ENCODE peak calls at places on chromosomes 13 and 19, in four cellular contexts. One of them, this sample, is unnamed.
A peak's percentile ranks its signal among the peaks of the same experiment; 100 is the strongest.

GRCh38 chr19:29805026-29805925 is 6.5 kb upstream of the CCNE1 start:
- DNase-seq in left ventricle myocardium inferior: no peak
- DNase-seq in CD4-positive, CD25-positive, alpha-beta regulatory T cell: no peak
- DNase-seq in NT2/D1: no peak
- DNase-seq in this sample: no peak

GRCh38 chr13:29546662-29547061 is 48.8 kb downstream of the SLC7A1 start:
- DNase-seq in CD4-positive, CD25-positive, alpha-beta regulatory T cell: no peak
- DNase-seq in NT2/D1: no peak
- DNase-seq in left ventricle myocardium inferior: no peak
- DNase-seq in this sample: no peak

GRCh38 chr19:7772752-7773291 is 9.8 kb downstream of the CLEC4M start:
- DNase-seq in left ventricle myocardium inferior: no peak
- DNase-seq in NT2/D1: no peak
- DNase-seq in CD4-positive, CD25-positive, alpha-beta regulatory T cell: no peak
- DNase-seq in this sample: peak; percentile 81

GRCh38 chr19:38252935-38253691 is 3.1 kb downstream of the PPP1R14A start:
- DNase-seq in NT2/D1: no peak
- DNase-seq in CD4-positive, CD25-positive, alpha-beta regulatory T cell: no peak
- DNase-seq in left ventricle myocardium inferior: peak; percentile 53
- DNase-seq in this sample: no peak

GRCh38 chr13:80473695-80474094 is 132.8 kb upstream of the SPRY2 start:
- DNase-seq in CD4-positive, CD25-positive, alpha-beta regulatory T cell: no peak
- DNase-seq in NT2/D1: no peak
- DNase-seq in left ventricle myocardium inferior: no peak
- DNase-seq in this sample: no peak

GRCh38 chr19:55385236-55385748 is 440 bp upstream of the RPL28 start:
- DNase-seq in CD4-positive, CD25-positive, alpha-beta regulatory T cell: peak; percentile 95
- DNase-seq in NT2/D1: peak; percentile 82
- DNase-seq in left ventricle myocardium inferior: peak; percentile 97
- DNase-seq in this sample: peak; percentile 97

GRCh38 chr13:31807090-31807541 is 67.8 kb downstream of the RXFP2 start:
- DNase-seq in NT2/D1: no peak
- DNase-seq in left ventricle myocardium inferior: no peak
- DNase-seq in CD4-positive, CD25-positive, alpha-beta regulatory T cell: no peak
- DNase-seq in this sample: peak; percentile 36

GRCh38 chr13:99316657-99317244 is 9.6 kb upstream of the GPR183 start:
- DNase-seq in NT2/D1: no peak
- DNase-seq in left ventricle myocardium inferior: no peak
- DNase-seq in CD4-positive, CD25-positive, alpha-beta regulatory T cell: no peak
- DNase-seq in this sample: no peak

GRCh38 chr19:18437481-18438330 is at the start of gene ISYNA1:
- DNase-seq in CD4-positive, CD25-positive, alpha-beta regulatory T cell: peak; percentile 68
- DNase-seq in NT2/D1: no peak
- DNase-seq in left ventricle myocardium inferior: peak; percentile 67
- DNase-seq in this sample: no peak

GRCh38 chr19:10074153-10074552 is 12.0 kb upstream of the SHFL start:
- DNase-seq in NT2/D1: no peak
- DNase-seq in CD4-positive, CD25-positive, alpha-beta regulatory T cell: peak; percentile 28
- DNase-seq in left ventricle myocardium inferior: no peak
- DNase-seq in this sample: peak; percentile 76

GRCh38 chr19:10421981-10422461 is 1.7 kb downstream of the PDE4A start:
- DNase-seq in CD4-positive, CD25-positive, alpha-beta regulatory T cell: no peak
- DNase-seq in left ventricle myocardium inferior: no peak
- DNase-seq in NT2/D1: no peak
- DNase-seq in this sample: no peak

GRCh38 chr13:50357586-50358118 is 342.4 kb downstream of the KCNRG start:
- DNase-seq in NT2/D1: no peak
- DNase-seq in CD4-positive, CD25-positive, alpha-beta regulatory T cell: no peak
- DNase-seq in left ventricle myocardium inferior: no peak
- DNase-seq in this sample: no peak

GRCh38 chr19:2983351-2984195 is 6.2 kb downstream of the TLE6 start:
- DNase-seq in CD4-positive, CD25-positive, alpha-beta regulatory T cell: no peak
- DNase-seq in NT2/D1: peak; percentile 68
- DNase-seq in left ventricle myocardium inferior: peak; percentile 74
- DNase-seq in this sample: no peak

GRCh38 chr13:95100525-95101121 is 200.6 kb downstream of the ABCC4 start:
- DNase-seq in left ventricle myocardium inferior: no peak
- DNase-seq in CD4-positive, CD25-positive, alpha-beta regulatory T cell: no peak
- DNase-seq in NT2/D1: no peak
- DNase-seq in this sample: peak; percentile 17

GRCh38 chr19:58544591-58545285 is 874 bp downstream of the TRIM28 start:
- DNase-seq in left ventricle myocardium inferior: no peak
- DNase-seq in NT2/D1: no peak
- DNase-seq in CD4-positive, CD25-positive, alpha-beta regulatory T cell: peak; percentile 71
- DNase-seq in this sample: peak; percentile 72

GRCh38 chr19:861756-862528 is 2.5 kb downstream of the CFD start:
- DNase-seq in NT2/D1: peak; percentile 77
- DNase-seq in left ventricle myocardium inferior: no peak
- DNase-seq in CD4-positive, CD25-positive, alpha-beta regulatory T cell: peak; percentile 57
- DNase-seq in this sample: peak; percentile 70

GRCh38 chr19:55393362-55393761 is 7.6 kb downstream of the RPL28 start:
- DNase-seq in CD4-positive, CD25-positive, alpha-beta regulatory T cell: no peak
- DNase-seq in NT2/D1: no peak
- DNase-seq in left ventricle myocardium inferior: no peak
- DNase-seq in this sample: no peak

GRCh38 chr19:23075031-23075733 is 41.6 kb upstream of the ZNF730 start:
- DNase-seq in NT2/D1: peak; percentile 94
- DNase-seq in CD4-positive, CD25-positive, alpha-beta regulatory T cell: no peak
- DNase-seq in left ventricle myocardium inferior: peak; percentile 57
- DNase-seq in this sample: peak; percentile 56

DNA sequence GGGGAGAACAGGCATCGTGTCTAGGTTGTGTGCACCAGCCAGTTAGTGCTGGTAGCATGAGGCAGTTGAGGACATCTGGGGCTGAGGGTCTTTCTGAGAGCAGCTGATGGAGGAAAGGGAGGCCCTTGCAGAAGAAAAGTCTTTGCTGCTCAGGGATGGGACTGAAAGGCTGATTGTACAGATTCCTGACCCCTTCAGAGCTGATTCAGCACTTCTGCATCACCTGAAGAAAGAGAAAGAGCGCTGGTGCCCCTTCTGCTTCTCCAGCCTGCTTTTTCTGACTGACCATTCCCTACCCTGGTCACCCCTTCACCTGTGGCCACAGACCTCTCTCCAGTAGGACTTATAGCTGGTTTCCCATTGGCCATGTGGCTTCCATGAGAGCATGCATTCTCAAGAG is 476.2 kb downstream of the TSHZ3 start:
- DNase-seq in NT2/D1: no peak
- DNase-seq in left ventricle myocardium inferior: no peak
- DNase-seq in CD4-positive, CD25-positive, alpha-beta regulatory T cell: no peak
- DNase-seq in this sample: no peak
- H3K4me3 ChIP-seq in NT2/D1: no peak overlapping the region
- H3K4me3 ChIP-seq in left ventricle myocardium inferior: no peak overlapping the region
- H3K4me3 ChIP-seq in CD4-positive, CD25-positive, alpha-beta regulatory T cell: no peak overlapping the region
- H3K4me3 ChIP-seq in this sample: no peak overlapping the region

DNA sequence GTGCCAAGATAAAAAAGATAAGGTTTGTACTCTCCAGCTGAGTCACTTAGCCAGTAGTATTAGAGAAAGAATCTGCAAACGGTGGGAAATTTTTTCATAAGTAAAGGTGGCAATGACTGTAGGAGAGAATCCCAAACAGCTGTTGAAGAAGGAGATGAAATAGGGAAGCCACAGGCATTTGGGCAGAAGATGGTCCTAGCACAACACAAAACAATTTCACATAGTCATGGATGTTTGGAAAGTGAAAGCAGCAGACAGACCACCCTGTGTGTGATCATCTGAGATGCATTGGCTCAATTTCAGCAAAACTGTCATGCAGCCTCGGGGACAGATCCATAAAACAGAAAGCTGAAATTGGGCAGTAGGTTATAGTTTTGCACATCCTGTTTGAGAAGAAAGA is 2832.4 kb downstream of the PCDH9 start:
- DNase-seq in left ventricle myocardium inferior: no peak
- DNase-seq in CD4-positive, CD25-positive, alpha-beta regulatory T cell: no peak
- DNase-seq in NT2/D1: no peak
- DNase-seq in this sample: no peak
- H3K4me3 ChIP-seq in left ventricle myocardium inferior: no peak overlapping the region
- H3K4me3 ChIP-seq in CD4-positive, CD25-positive, alpha-beta regulatory T cell: no peak overlapping the region
- H3K4me3 ChIP-seq in NT2/D1: no peak overlapping the region
- H3K4me3 ChIP-seq in this sample: no peak overlapping the region

GRCh38 chr13:27704681-27705080 is 83.0 kb downstream of the POLR1D start:
- DNase-seq in CD4-positive, CD25-positive, alpha-beta regulatory T cell: no peak
- DNase-seq in left ventricle myocardium inferior: no peak
- DNase-seq in NT2/D1: no peak
- DNase-seq in this sample: peak; percentile 16

GRCh38 chr13:27712421-27712820 is 79.9 kb upstream of the GSX1 start:
- DNase-seq in NT2/D1: no peak
- DNase-seq in CD4-positive, CD25-positive, alpha-beta regulatory T cell: no peak
- DNase-seq in left ventricle myocardium inferior: no peak
- DNase-seq in this sample: no peak

GRCh38 chr13:27708325-27708724 is 84.0 kb upstream of the GSX1 start:
- DNase-seq in CD4-positive, CD25-positive, alpha-beta regulatory T cell: no peak
- DNase-seq in NT2/D1: no peak
- DNase-seq in left ventricle myocardium inferior: peak; percentile 17
- DNase-seq in this sample: no peak

GRCh38 chr13:27713767-27714166 is 78.5 kb upstream of the GSX1 start:
- DNase-seq in left ventricle myocardium inferior: no peak
- DNase-seq in NT2/D1: no peak
- DNase-seq in CD4-positive, CD25-positive, alpha-beta regulatory T cell: no peak
- DNase-seq in this sample: no peak

DNA sequence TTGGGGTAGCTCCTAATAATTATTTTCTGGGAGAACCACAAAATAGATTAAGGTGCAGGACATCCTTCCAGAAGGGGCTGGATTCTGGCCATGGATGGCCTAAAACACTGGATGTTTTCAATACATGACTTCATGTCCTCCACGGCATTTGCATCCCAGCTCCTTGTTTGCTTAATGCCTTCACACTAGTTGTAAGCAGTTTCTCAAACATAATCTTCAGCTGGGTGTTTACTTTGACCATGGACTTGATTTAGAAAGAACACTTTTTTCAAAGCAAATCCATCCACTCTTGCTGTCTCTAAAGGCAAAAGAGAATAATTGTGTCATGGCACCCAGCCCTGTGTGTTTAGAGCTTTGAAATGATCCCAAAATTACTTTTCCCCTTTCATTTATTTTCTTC is 82.5 kb upstream of the GSX1 start:
- DNase-seq in CD4-positive, CD25-positive, alpha-beta regulatory T cell: no peak
- DNase-seq in NT2/D1: no peak
- DNase-seq in left ventricle myocardium inferior: no peak
- DNase-seq in this sample: no peak
- H3K4me3 ChIP-seq in CD4-positive, CD25-positive, alpha-beta regulatory T cell: no peak overlapping the region
- H3K4me3 ChIP-seq in NT2/D1: no peak overlapping the region
- H3K4me3 ChIP-seq in left ventricle myocardium inferior: no peak overlapping the region
- H3K4me3 ChIP-seq in this sample: no peak overlapping the region

DNA sequence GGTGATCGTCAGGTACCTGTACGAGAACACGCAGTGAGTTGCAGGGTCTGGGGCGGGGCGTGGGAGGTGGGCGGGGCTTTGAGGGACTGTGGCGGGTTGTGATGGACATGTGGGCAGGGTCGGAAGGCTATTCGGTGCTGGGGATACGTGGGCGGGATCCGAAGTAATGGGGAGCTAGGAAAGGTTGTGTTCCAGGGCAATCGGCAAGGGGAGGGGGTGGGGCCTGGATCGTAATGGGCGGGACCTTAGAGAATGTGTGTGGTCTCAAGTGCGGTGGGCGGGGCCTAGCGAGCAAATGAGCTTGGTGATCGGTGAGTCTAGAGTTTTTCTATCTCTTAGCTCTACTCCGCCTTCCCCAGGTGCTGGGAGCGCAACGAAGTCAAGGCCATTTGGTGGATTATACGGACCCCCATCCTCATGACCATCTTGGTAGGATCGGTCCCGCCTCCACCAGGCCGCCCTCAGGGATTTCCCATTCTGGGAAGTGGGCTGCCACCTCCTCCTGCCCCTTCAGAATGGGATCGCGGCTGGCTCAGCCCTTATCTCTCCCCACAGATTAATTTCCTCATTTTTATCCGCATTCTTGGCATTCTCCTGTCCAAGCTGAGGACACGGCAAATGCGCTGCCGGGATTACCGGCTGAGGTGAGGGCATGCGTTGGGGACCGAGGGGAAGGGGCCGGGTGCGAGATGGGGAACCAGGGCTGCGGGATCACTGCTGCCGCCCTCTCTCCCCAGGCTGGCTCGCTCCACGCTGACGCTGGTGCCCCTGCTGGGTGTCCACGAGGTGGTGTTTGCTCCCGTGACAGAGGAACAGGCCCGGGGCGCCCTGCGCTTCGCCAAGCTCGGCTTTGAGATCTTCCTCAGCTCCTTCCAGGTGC is 9.6 kb downstream of the GIPR start:
- DNase-seq in NT2/D1: peak; percentile 92
- DNase-seq in CD4-positive, CD25-positive, alpha-beta regulatory T cell: peak; percentile 81
- DNase-seq in left ventricle myocardium inferior: peak; percentile 53
- DNase-seq in this sample: peak; percentile 93
- H3K4me3 ChIP-seq in NT2/D1: peak overlapping the region; percentile 42
- H3K4me3 ChIP-seq in CD4-positive, CD25-positive, alpha-beta regulatory T cell: no peak overlapping the region
- H3K4me3 ChIP-seq in left ventricle myocardium inferior: peak overlapping the region; percentile 58
- H3K4me3 ChIP-seq in this sample: peak overlapping the region; percentile 34

GRCh38 chr19:4277051-4277700 is 1.9 kb upstream of the SHD start:
- DNase-seq in NT2/D1: no peak
- DNase-seq in CD4-positive, CD25-positive, alpha-beta regulatory T cell: no peak
- DNase-seq in left ventricle myocardium inferior: no peak
- DNase-seq in this sample: no peak

GRCh38 chr19:4278460-4278901 is 585 bp upstream of the SHD start:
- DNase-seq in CD4-positive, CD25-positive, alpha-beta regulatory T cell: no peak
- DNase-seq in left ventricle myocardium inferior: no peak
- DNase-seq in NT2/D1: no peak
- DNase-seq in this sample: no peak

GRCh38 chr19:4278010-4278409 is 1.1 kb upstream of the SHD start:
- DNase-seq in CD4-positive, CD25-positive, alpha-beta regulatory T cell: no peak
- DNase-seq in NT2/D1: no peak
- DNase-seq in left ventricle myocardium inferior: no peak
- DNase-seq in this sample: no peak

GRCh38 chr19:4278926-4279529 is at the start of gene SHD:
- DNase-seq in NT2/D1: no peak
- DNase-seq in CD4-positive, CD25-positive, alpha-beta regulatory T cell: no peak
- DNase-seq in left ventricle myocardium inferior: no peak
- DNase-seq in this sample: no peak

GRCh38 chr19:4279530-4280422 is 710 bp downstream of the SHD start:
- DNase-seq in CD4-positive, CD25-positive, alpha-beta regulatory T cell: no peak
- DNase-seq in left ventricle myocardium inferior: no peak
- DNase-seq in NT2/D1: no peak
- DNase-seq in this sample: no peak
- H3K4me3 ChIP-seq in CD4-positive, CD25-positive, alpha-beta regulatory T cell: no peak overlapping the region
- H3K4me3 ChIP-seq in left ventricle myocardium inferior: peak overlapping the region; percentile 59
- H3K4me3 ChIP-seq in NT2/D1: peak overlapping the region; percentile 56
- H3K4me3 ChIP-seq in this sample: no peak overlapping the region